ENCODE peak calls at places on chromosomes 6 and 20, in six cellular contexts. D is coronary artery, Y is cardiac muscle cell, E is fibroblast of villous mesenchyme, L is fibroblast of lung, Q is MG63. P is an unnamed sample.

GRCh38 chr6:117265425-117266266 is at the start of gene VGLL2:
- DNase-seq in D (no peak), E (peak; percentile 3), Y (peak; percentile 62), L (peak; percentile 49), Q (peak; percentile 68), P (peak; percentile 27)

GRCh38 chr6:134493789-134494188 is 175.9 kb upstream of the SGK1 start:
- DNase-seq in L (peak; percentile 30), E (no peak), Q (no peak), Y (no peak), D (no peak), P (no peak)

GRCh38 chr6:24673625-24674024 is 6.7 kb downstream of the ACOT13 start:
- DNase-seq in D (no peak), Y (no peak), Q (no peak), L (no peak), E (no peak), P (no peak)

GRCh38 chr6:144152334-144152900 is 2.1 kb downstream of the STX11 start:
- DNase-seq in Q (no peak), Y (no peak), E (peak; percentile 23), L (no peak), D (no peak), P (no peak)

GRCh38 chr20:57391439-57392129 is 388 bp downstream of the RBM38 start:
- DNase-seq in L (peak; percentile 19), Q (peak; percentile 21), Y (peak; percentile 15), D (no peak), E (no peak), P (peak; percentile 11)

GRCh38 chr20:23189341-23189740 is 103.2 kb upstream of the CD93 start:
- DNase-seq in D (peak; percentile 53), Y (no peak), L (no peak), E (no peak), Q (no peak), P (no peak)

GRCh38 chr20:5078399-5078958 is 41.3 kb downstream of the PCNA start:
- DNase-seq in Q (peak; percentile 81), Y (peak; percentile 48), L (peak; percentile 27), E (peak; percentile 78), D (no peak), P (peak; percentile 73)

GRCh38 chr6:56691201-56691595 is 48.5 kb upstream of the DST start:
- DNase-seq in L (no peak), D (no peak), Y (no peak), Q (no peak), E (no peak), P (no peak)

GRCh38 chr6:104705095-104705707 is 154.5 kb downstream of the HACE1 start:
- DNase-seq in L (peak; percentile 89), D (no peak), Q (no peak), E (peak; percentile 89), Y (peak; percentile 72), P (peak; percentile 73)
- H3K4me3 ChIP-seq in L (no peak overlapping the region), D (no peak overlapping the region), Q (no peak overlapping the region), E (no peak overlapping the region), Y (no peak overlapping the region), P (no peak overlapping the region)

DNA sequence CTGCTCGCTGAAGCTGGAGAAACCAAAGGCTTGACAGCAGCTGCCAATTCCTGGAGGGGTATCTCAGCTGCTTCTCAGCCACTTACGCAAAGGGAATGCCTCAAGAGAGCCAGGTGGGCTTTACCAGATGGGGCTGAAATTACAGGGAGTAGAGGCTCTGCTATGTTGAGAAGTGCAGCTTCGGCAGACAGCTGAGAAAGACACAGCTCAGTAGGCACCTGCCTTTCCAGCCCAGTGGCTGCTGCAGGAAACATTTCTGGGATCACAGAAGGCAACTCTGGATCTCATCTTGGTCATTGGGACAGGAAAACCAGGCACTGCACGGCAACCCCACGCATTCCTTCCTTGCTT is 813.1 kb downstream of the KIF16B start:
- DNase-seq in Q (no peak), L (no peak), Y (no peak), D (no peak), E (no peak), P (no peak)
- H3K4me3 ChIP-seq in Q (no peak overlapping the region), L (no peak overlapping the region), Y (no peak overlapping the region), D (no peak overlapping the region), E (no peak overlapping the region), P (no peak overlapping the region)

GRCh38 chr20:53739799-53740785 is 146.5 kb upstream of the ZNF217 start:
- DNase-seq in E (peak; percentile 62), Q (no peak), Y (peak; percentile 45), D (no peak), L (peak; percentile 54), P (no peak)
- H3K4me3 ChIP-seq in E (peak overlapping the region; percentile 29), Q (no peak overlapping the region), Y (no peak overlapping the region), D (no peak overlapping the region), L (peak overlapping the region; percentile 12), P (no peak overlapping the region)

GRCh38 chr6:27867941-27868705 is 44.1 kb downstream of the OR2B2 start:
- DNase-seq in D (no peak), L (peak; percentile 6), E (no peak), Y (peak; percentile 19), Q (no peak), P (no peak)
- H3K4me3 ChIP-seq in D (peak overlapping the region; percentile 81), L (no peak overlapping the region), E (peak overlapping the region; percentile 79), Y (peak overlapping the region; percentile 41), Q (peak overlapping the region; percentile 60), P (no peak overlapping the region)

GRCh38 chr6:7115452-7116223 is 7.9 kb downstream of the RREB1 start:
- DNase-seq in Y (peak; percentile 19), L (no peak), E (no peak), D (no peak), Q (peak; percentile 77), P (peak; percentile 57)
- H3K4me3 ChIP-seq in Y (no peak overlapping the region), L (no peak overlapping the region), E (no peak overlapping the region), D (no peak overlapping the region), Q (peak overlapping the region; percentile 0), P (no peak overlapping the region)